ENCODE peak calls at places on chromosomes 11 and 22, in seven cellular contexts. T is left ventricle myocardium superior; O is IMR-90; N is MV-4-11; I is coronary artery; R is activated CD8-positive, alpha-beta memory T cell treated with anti-CD3 and anti-CD28 coated beads for 1 hour; X is fibroblast of lung. L is an unnamed sample.

GRCh38 chr22:31753005-31753633 is 700 bp upstream of the DEPDC5 start:
- DNase-seq in T (peak), I (no peak), O (no peak), N (peak), R (no peak), X (no peak), L (no peak)

GRCh38 chr11:102268083-102268984 is 49.0 kb upstream of the BIRC3 start:
- DNase-seq in R (peak), X (peak), O (peak), T (peak), I (peak), N (peak), L (no peak)

GRCh38 chr22:31603081-31603525 is 58.9 kb downstream of the PISD start:
- DNase-seq in N (no peak), O (no peak), I (no peak), X (no peak), T (no peak), R (no peak), L (no peak)

GRCh38 chr11:115608976-115609375 is 104.8 kb upstream of the CADM1 start:
- DNase-seq in I (no peak), N (no peak), T (no peak), O (no peak), R (no peak), X (no peak), L (no peak)

GRCh38 chr11:10309163-10310093 is 4.6 kb downstream of the ADM start:
- DNase-seq in I (no peak), X (peak), N (no peak), R (no peak), T (peak), O (peak), L (no peak)

GRCh38 chr11:122808494-122808893 is 29.8 kb upstream of the CRTAM start:
- DNase-seq in X (peak), O (peak), I (no peak), T (no peak), N (peak), R (no peak), L (no peak)

GRCh38 chr22:28911777-28912669 is 28.7 kb downstream of the ZNRF3 start:
- DNase-seq in R (no peak), T (no peak), X (peak), N (peak), O (peak), I (no peak), L (no peak)

GRCh38 chr11:62919898-62920640 is 1.1 kb downstream of the CHRM1 start:
- DNase-seq in O (no peak), N (no peak), I (no peak), T (no peak), X (no peak), R (no peak), L (no peak)

GRCh38 chr11:76629133-76629852 is 41.3 kb downstream of the LRRC32 start:
- DNase-seq in X (peak), N (peak), I (no peak), O (peak), T (peak), R (no peak), L (no peak)

GRCh38 chr11:114193730-114194674 is 102.2 kb upstream of the NNMT start:
- DNase-seq in T (no peak), I (no peak), R (no peak), X (no peak), O (no peak), N (no peak), L (no peak)

GRCh38 chr22:45200862-45201511 is 37.3 kb downstream of the NUP50 start:
- DNase-seq in R (no peak), T (no peak), X (peak), O (peak), I (no peak), N (no peak), L (no peak)

GRCh38 chr11:9210922-9211320 is 54.2 kb downstream of the DENND5A start:
- DNase-seq in R (no peak), X (peak), O (peak), T (no peak), N (no peak), I (no peak), L (no peak)

GRCh38 chr11:100681064-100681502 is 6.0 kb upstream of the ARHGAP42 start:
- DNase-seq in I (no peak), O (peak), X (peak), R (no peak), N (peak), T (peak), L (no peak)

GRCh38 chr11:44862546-44863101 is 88.1 kb downstream of the TP53I11 start:
- DNase-seq in N (no peak), O (no peak), I (no peak), X (no peak), T (no peak), R (no peak), L (no peak)

GRCh38 chr11:47467372-47467771 is 18.4 kb upstream of the RAPSN start:
- DNase-seq in N (no peak), O (no peak), R (no peak), X (no peak), T (no peak), I (no peak), L (no peak)

GRCh38 chr11:70569996-70570692 is 171.8 kb downstream of the CTTN start:
- DNase-seq in R (no peak), T (no peak), O (no peak), X (no peak), N (no peak), I (no peak), L (no peak)